ENCODE peak calls at places on chromosomes 1 and 21, in seven cellular contexts. O, B, E, G, D, V and N are unnamed samples.

GRCh38 chr1:201376107-201376463 is 1.4 kb downstream of the TNNT2 start:
- DNase-seq in B (no peak), V (no peak), O (no peak), D (no peak), G (no peak), E (no peak), N (no peak)

GRCh38 chr1:226679853-226680516 is 59.1 kb downstream of the ITPKB start:
- DNase-seq in V (peak; percentile 79), B (peak; percentile 90), O (no peak), E (peak; percentile 85), G (peak; percentile 95), D (no peak), N (peak; percentile 83)

GRCh38 chr1:26182372-26182675 is 5.0 kb downstream of the CNKSR1 start:
- DNase-seq in O (no peak), E (no peak), G (no peak), D (no peak), B (no peak), V (peak; percentile 85), N (no peak)

GRCh38 chr1:226402615-226403521 is 5.0 kb downstream of the PARP1 start:
- DNase-seq in E (no peak), D (no peak), V (no peak), O (no peak), B (no peak), G (peak; percentile 62), N (peak; percentile 77)

GRCh38 chr21:44643911-44644310 is 2.3 kb upstream of the KRTAP10-11 start:
- DNase-seq in B (no peak), V (no peak), O (no peak), D (no peak), E (no peak), G (no peak), N (no peak)

GRCh38 chr1:207034998-207035397 is 2.4 kb upstream of the C1orf116 start:
- DNase-seq in D (no peak), V (no peak), B (no peak), E (no peak), O (no peak), G (no peak), N (no peak)

GRCh38 chr1:21510113-21510493 is 880 bp downstream of the ALPL start:
- DNase-seq in V (no peak), O (no peak), E (no peak), D (no peak), G (no peak), B (no peak), N (no peak)

GRCh38 chr1:206794294-206794908 is 22.1 kb upstream of the IL10 start:
- DNase-seq in D (no peak), B (no peak), E (no peak), O (no peak), G (no peak), V (no peak), N (no peak)

GRCh38 chr1:243939167-243939848 is 89.3 kb upstream of the AKT3 start:
- DNase-seq in V (no peak), E (no peak), B (no peak), D (no peak), O (peak; percentile 59), G (no peak), N (no peak)

GRCh38 chr1:72105201-72105600 is 177.1 kb downstream of the NEGR1 start:
- DNase-seq in D (no peak), E (no peak), O (no peak), G (no peak), B (no peak), V (no peak), N (no peak)

GRCh38 chr1:65688848-65689247 is 103.8 kb upstream of the PDE4B start:
- DNase-seq in D (no peak), O (no peak), B (no peak), G (no peak), E (no peak), V (no peak), N (no peak)

GRCh38 chr1:178489399-178489798 is 7.4 kb downstream of the CLEC20A start:
- DNase-seq in V (no peak), D (no peak), B (no peak), O (no peak), E (no peak), G (no peak), N (no peak)

DNA sequence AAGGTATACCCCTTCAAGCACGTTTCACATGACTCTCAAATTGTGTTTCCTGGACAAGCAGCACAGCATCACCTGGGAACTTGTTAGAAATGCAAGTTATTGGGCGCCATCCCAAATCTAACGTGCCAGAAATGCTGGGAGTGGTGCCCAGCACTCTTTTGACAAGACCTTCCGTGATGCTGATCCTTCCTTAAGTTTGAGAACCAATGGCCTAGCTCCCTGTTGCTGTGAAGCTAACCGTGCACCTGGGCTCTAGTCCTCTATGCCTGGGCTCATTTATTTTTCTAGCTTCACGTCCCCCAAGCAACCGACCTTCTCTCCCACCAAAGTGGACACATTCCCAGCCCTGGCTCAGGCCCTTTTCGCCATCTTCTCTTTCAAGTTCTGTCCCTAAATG is 4.3 kb downstream of the BEST4 start:
- DNase-seq in V (no peak), E (peak; percentile 63), B (no peak), G (no peak), O (no peak), D (no peak), N (peak; percentile 47)
- H3K27ac ChIP-seq in V (peak overlapping the region; percentile 12), E (no peak overlapping the region), B (peak overlapping the region; percentile 39), G (peak overlapping the region; percentile 82), O (no peak overlapping the region), D (no peak overlapping the region), N (peak overlapping the region; percentile 35)

GRCh38 chr1:55943721-55944435 is 635.5 kb downstream of the PLPP3 start:
- DNase-seq in D (no peak), O (no peak), V (no peak), E (no peak), G (no peak), B (no peak), N (no peak)

GRCh38 chr1:55938376-55938850 is 641.0 kb downstream of the PLPP3 start:
- DNase-seq in G (no peak), E (no peak), V (no peak), D (no peak), B (peak; percentile 13), O (no peak), N (no peak)

GRCh38 chr1:55937840-55938375 is 641.5 kb downstream of the PLPP3 start:
- DNase-seq in B (no peak), V (no peak), G (no peak), E (no peak), D (no peak), O (no peak), N (no peak)

GRCh38 chr1:55943012-55943411 is 636.4 kb downstream of the PLPP3 start:
- DNase-seq in V (no peak), D (no peak), B (no peak), E (no peak), O (no peak), G (no peak), N (no peak)

DNA sequence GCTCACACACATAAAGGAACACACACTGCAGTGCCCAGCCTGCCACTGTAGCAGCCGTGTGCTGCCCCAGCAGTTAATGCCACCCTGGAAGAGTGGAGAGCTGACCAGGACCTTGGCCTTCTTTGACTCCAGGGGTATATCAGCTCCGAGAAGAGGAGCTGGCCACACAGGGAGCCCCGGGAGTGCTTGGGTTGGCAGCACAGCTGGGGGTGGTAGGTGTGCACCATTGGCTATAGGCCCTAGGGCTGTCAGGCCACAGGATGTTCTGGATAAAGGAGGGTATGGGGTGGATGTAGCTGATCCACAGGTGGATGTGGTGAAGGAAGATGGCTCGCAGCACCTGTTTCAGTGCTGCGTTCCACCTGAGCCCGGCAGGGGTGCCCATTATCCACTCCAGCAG is 640.5 kb downstream of the PLPP3 start:
- DNase-seq in B (no peak), V (no peak), O (no peak), E (no peak), G (no peak), D (no peak), N (no peak)
- TF ChIP-seq POLR2A in B (no peak), V (no peak), O (no peak), E (no peak), G (no peak), D (no peak), N (no peak)

GRCh38 chr1:61053712-61054608 is 28.4 kb upstream of the NFIA start:
- DNase-seq in V (no peak), E (no peak), O (no peak), B (peak; percentile 34), D (no peak), G (peak; percentile 86), N (peak; percentile 48)
- H3K27ac ChIP-seq in V (peak overlapping the region; percentile 92), E (peak overlapping the region; percentile 95), O (peak overlapping the region; percentile 67), B (peak overlapping the region; percentile 68), D (no peak overlapping the region), G (peak overlapping the region; percentile 66), N (no peak overlapping the region)

GRCh38 chr1:6450943-6451373 is 15.0 kb downstream of the TNFRSF25 start:
- DNase-seq in E (no peak), O (no peak), B (no peak), D (no peak), V (no peak), G (no peak), N (no peak)
- TF ChIP-seq POLR2A in E (no peak), O (no peak), B (no peak), D (no peak), V (no peak), G (no peak), N (no peak)

GRCh38 chr1:149844096-149844495 is 55.3 kb upstream of the BOLA1 start:
- DNase-seq in O (peak; percentile 55), V (no peak), E (peak; percentile 4), B (no peak), D (no peak), G (no peak), N (no peak)

GRCh38 chr1:149846600-149847466 is 52.5 kb upstream of the BOLA1 start:
- DNase-seq in O (no peak), D (no peak), B (no peak), G (no peak), E (no peak), V (no peak), N (no peak)

GRCh38 chr1:149846042-149846441 is 53.3 kb upstream of the BOLA1 start:
- DNase-seq in E (no peak), O (no peak), B (no peak), D (no peak), V (no peak), G (no peak), N (no peak)

GRCh38 chr1:149844650-149845255 is 54.6 kb upstream of the BOLA1 start:
- DNase-seq in O (no peak), E (no peak), G (no peak), V (no peak), D (no peak), B (no peak), N (no peak)

GRCh38 chr1:149845416-149845815 is 54.0 kb upstream of the BOLA1 start:
- DNase-seq in O (no peak), B (no peak), V (no peak), E (no peak), D (no peak), G (no peak), N (no peak)
- H3K27ac ChIP-seq in O (no peak overlapping the region), B (peak overlapping the region; percentile 78), V (no peak overlapping the region), E (peak overlapping the region; percentile 87), D (peak overlapping the region; percentile 80), G (peak overlapping the region; percentile 89), N (no peak overlapping the region)